ENCODE peak calls at places on chromosomes 2 and 18, in four cellular contexts. B, Y, D and W are unnamed samples.

GRCh38 chr18:58761241-58761969 is 90.1 kb downstream of the MALT1 start:
- DNase-seq in B (no peak), Y (no peak), D (no peak), W (peak; percentile 36)

GRCh38 chr2:62267687-62268086 is 71.8 kb downstream of the B3GNT2 start:
- DNase-seq in Y (no peak), B (no peak), D (no peak), W (no peak)

GRCh38 chr2:201363857-201364560 is 6.9 kb upstream of the FLACC1 start:
- DNase-seq in D (no peak), B (peak; percentile 46), Y (no peak), W (peak; percentile 31)

GRCh38 chr18:70450658-70451253 is 161.9 kb downstream of the SOCS6 start:
- DNase-seq in D (no peak), Y (no peak), B (no peak), W (no peak)

GRCh38 chr2:222608081-222608480 is 47.8 kb downstream of the FARSB start:
- DNase-seq in B (no peak), D (no peak), Y (no peak), W (no peak)

GRCh38 chr2:31987454-31987853 is 23.4 kb downstream of the MEMO1 start:
- DNase-seq in Y (no peak), D (no peak), B (peak; percentile 69), W (no peak)

GRCh38 chr2:170009209-170009608 is 168.7 kb upstream of the MYO3B start:
- DNase-seq in D (no peak), B (no peak), Y (no peak), W (no peak)

GRCh38 chr2:240925191-240925575 is 19.0 kb downstream of the CROCC2 start:
- DNase-seq in B (no peak), Y (no peak), D (no peak), W (no peak)

GRCh38 chr2:125516496-125517109 is 1139.4 kb upstream of the GYPC start:
- DNase-seq in B (no peak), Y (no peak), D (no peak), W (no peak)

GRCh38 chr2:230054079-230054478 is 14.6 kb downstream of the SLC16A14 start:
- DNase-seq in B (peak; percentile 88), Y (no peak), D (no peak), W (no peak)

GRCh38 chr2:197700960-197701359 is 4.2 kb upstream of the MARS2 start:
- DNase-seq in Y (no peak), D (no peak), B (no peak), W (no peak)

GRCh38 chr2:15981646-15982045 is 41.3 kb downstream of the MYCN start:
- DNase-seq in Y (no peak), D (no peak), B (no peak), W (no peak)

GRCh38 chr2:165794520-165794882 is 454 bp upstream of the GALNT3 start:
- DNase-seq in Y (peak; percentile 77), D (no peak), B (peak; percentile 49), W (no peak)

GRCh38 chr2:207470700-207471070 is 59.1 kb upstream of the CREB1 start:
- DNase-seq in Y (no peak), B (no peak), D (no peak), W (no peak)

GRCh38 chr2:43010428-43011141 is 215.8 kb downstream of the ZFP36L2 start:
- DNase-seq in B (peak; percentile 35), D (no peak), Y (no peak), W (no peak)

GRCh38 chr18:8982416-8983183 is 119.9 kb upstream of the NDUFV2 start:
- DNase-seq in D (no peak), Y (no peak), B (peak; percentile 82), W (peak; percentile 18)

GRCh38 chr2:113922784-113923183 is 32.9 kb downstream of the ACTR3 start:
- DNase-seq in B (no peak), D (no peak), Y (no peak), W (no peak)

GRCh38 chr2:1430491-1430890 is 17.2 kb downstream of the TPO start:
- DNase-seq in D (no peak), Y (no peak), B (no peak), W (no peak)

GRCh38 chr18:63624863-63625262 is 19.2 kb downstream of the SERPINB4 start:
- DNase-seq in Y (no peak), D (no peak), B (no peak), W (no peak)

GRCh38 chr2:10405441-10405840 is 42.7 kb downstream of the ODC1 start:
- DNase-seq in B (peak; percentile 96), Y (peak; percentile 93), D (no peak), W (no peak)

GRCh38 chr2:88563134-88563533 is 64.1 kb downstream of the EIF2AK3 start:
- DNase-seq in D (no peak), Y (no peak), B (no peak), W (no peak)

GRCh38 chr2:160828076-160828475 is 332.2 kb upstream of the TANK start:
- DNase-seq in B (no peak), Y (no peak), D (no peak), W (no peak)

GRCh38 chr2:42828487-42829416 is 36.4 kb upstream of the HAAO start:
- DNase-seq in Y (peak; percentile 89), B (peak; percentile 49), D (peak; percentile 65), W (no peak)

GRCh38 chr18:36579311-36579710 is 249.5 kb downstream of the TPGS2 start:
- DNase-seq in Y (no peak), D (no peak), B (no peak), W (no peak)

GRCh38 chr18:36580874-36581750 is 247.7 kb downstream of the TPGS2 start:
- DNase-seq in B (peak; percentile 85), Y (no peak), D (no peak), W (no peak)

GRCh38 chr18:36578871-36579270 is 249.9 kb downstream of the TPGS2 start:
- DNase-seq in Y (no peak), D (no peak), B (peak; percentile 40), W (no peak)

GRCh38 chr18:36583155-36583745 is 245.6 kb downstream of the TPGS2 start:
- DNase-seq in D (no peak), Y (no peak), B (no peak), W (no peak)

GRCh38 chr18:36580266-36580665 is 248.5 kb downstream of the TPGS2 start:
- DNase-seq in Y (no peak), B (peak; percentile 63), D (no peak), W (no peak)
- TF ChIP-seq CTCF in Y (no peak), B (no peak), D (no peak), W (no peak)

DNA sequence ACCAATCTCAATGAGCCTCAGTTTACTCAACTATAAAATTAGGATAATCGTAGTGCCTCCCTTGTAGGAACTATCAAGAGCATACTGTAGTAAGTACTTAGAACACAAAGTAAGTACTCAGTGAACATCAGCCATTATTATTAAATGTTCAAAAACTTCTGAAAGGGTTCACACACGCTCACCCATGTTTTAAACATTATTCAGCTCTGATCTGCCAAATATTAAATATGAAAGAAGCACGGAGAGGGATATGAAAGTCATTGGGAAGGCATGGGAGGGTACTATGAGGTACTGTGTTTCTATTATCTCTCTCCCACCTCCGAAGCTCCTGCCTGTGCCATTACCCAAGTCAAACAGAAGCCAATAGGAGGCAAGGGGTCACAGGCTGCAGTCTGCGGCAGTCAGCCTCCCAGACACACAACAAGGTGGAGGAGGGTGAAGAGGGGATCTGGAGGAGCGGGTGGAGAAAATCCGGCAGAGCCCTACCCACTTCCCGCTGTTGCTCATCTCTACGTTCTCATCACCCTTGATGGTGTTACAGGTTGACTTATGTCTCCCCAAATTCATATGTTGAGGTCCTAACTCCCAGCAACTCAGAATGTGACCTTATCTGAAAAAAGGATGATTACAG is 2.0 kb upstream of the TBC1D8 start:
- DNase-seq in Y (no peak), B (no peak), D (no peak), W (no peak)
- H3K4me3 ChIP-seq in Y (no peak overlapping the region), B (no peak overlapping the region), D (no peak overlapping the region), W (no peak overlapping the region)

GRCh38 chr2:73904952-73905351 is 12.1 kb downstream of the ACTG2 start:
- DNase-seq in D (no peak), Y (no peak), B (no peak), W (no peak)

GRCh38 chr2:73910873-73911547 is 15.7 kb upstream of the DGUOK start:
- DNase-seq in D (no peak), B (no peak), Y (no peak), W (no peak)

GRCh38 chr2:73908689-73909652 is 16.2 kb downstream of the ACTG2 start:
- DNase-seq in B (peak; percentile 65), Y (no peak), D (no peak), W (no peak)

GRCh38 chr2:73906847-73907505 is 14.2 kb downstream of the ACTG2 start:
- DNase-seq in Y (no peak), D (no peak), B (no peak), W (no peak)

DNA sequence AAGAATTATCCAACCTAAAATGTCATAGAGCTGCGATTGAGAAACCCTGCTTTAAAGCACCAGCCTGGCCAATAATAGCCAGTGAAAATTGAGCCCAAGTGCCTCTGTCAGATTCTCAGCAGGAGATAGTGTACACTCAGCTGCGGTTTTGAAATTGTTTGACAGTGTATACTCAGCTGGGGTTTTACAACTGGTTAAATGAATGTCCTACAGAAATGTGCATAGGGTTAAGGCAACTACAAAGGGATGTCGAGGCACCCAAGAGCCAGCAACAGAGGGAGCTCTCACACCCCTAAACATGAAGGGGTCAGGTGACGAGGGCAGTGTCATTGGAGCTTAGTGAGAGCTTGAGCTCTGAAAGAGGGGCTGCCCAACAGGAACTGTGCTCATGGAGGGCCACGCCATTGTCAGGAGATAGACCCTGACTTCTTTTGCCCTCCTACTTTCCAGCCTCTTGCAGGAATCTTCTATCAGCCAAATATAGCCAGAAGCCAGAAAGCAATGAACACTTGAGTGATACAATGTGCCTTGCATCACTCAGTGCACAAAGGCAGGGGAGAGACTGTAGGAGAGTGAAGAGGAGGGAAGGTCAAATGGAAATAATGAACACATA is 15.1 kb downstream of the ACTG2 start:
- DNase-seq in B (peak; percentile 62), Y (no peak), D (no peak), W (no peak)
- TF ChIP-seq CTCF in B (peak; percentile 18), Y (no peak), D (peak; percentile 50), W (no peak)

GRCh38 chr2:239477606-239478005 is 76.8 kb upstream of the HDAC4 start:
- DNase-seq in D (no peak), Y (peak; percentile 44), B (no peak), W (no peak)

GRCh38 chr2:239476029-239476756 is 75.4 kb upstream of the HDAC4 start:
- DNase-seq in D (no peak), Y (peak; percentile 46), B (no peak), W (no peak)

GRCh38 chr2:239473211-239473805 is 72.5 kb upstream of the HDAC4 start:
- DNase-seq in Y (peak; percentile 36), D (no peak), B (no peak), W (no peak)

GRCh38 chr2:239476757-239477565 is 76.1 kb upstream of the HDAC4 start:
- DNase-seq in Y (peak; percentile 37), B (no peak), D (no peak), W (no peak)

DNA sequence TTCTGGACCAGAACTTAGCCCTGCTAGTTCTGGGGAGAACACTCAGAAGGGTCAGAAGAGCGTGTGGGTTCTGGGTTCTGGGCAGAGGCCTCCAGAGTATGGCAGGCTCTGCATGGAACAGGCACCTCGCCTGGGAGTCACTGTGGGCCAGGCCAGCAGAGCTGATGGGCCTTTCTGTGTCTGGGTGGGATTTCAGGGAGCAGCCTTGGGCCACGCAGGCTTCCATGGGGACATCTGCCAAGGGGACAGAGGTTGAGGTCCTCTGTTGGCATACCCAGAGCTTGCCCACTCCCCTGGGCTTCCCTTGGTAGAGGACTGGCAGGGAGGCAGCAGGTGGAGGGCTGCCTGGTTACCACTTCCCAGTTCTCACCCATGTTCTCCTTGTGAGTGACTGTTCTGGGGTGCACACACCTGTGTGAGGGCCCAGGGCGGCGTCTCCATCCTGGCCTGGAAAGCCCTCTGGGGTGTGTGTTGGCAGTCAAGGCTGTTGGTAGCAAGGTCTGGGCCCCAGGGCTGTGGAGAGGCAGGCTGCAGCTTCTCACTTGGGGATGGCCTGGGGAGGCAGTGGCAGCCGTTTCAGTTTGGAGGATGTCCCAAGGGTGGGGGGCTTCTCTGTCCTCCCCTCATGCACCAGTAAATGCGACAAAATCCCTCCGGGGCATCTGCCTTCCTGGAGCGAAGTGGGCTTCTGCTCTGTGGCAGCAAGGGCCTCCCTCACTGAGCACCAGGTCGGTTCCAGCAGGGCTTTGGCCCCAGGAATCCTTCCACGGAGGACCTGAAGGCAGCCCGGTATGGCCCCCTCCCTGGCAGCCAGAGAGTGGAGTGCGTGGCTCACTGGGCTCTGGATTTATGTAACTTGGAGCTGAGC is 74.6 kb upstream of the HDAC4 start:
- DNase-seq in B (no peak), D (no peak), Y (peak; percentile 54), W (no peak)
- H3K4me3 ChIP-seq in B (no peak overlapping the region), D (no peak overlapping the region), Y (no peak overlapping the region), W (no peak overlapping the region)